ENCODE peak calls at places on chromosomes 1 and 21, in four cellular contexts. G is HepG2, X is K562, A is GM12878. N is an unnamed sample.

GRCh38 chr1:77303387-77303786 is 21.6 kb downstream of the AK5 start:
- ATAC-seq in X (no peak), G (no peak), A (no peak), N (no peak)

GRCh38 chr1:18920931-18921330 is 18.6 kb upstream of the ALDH4A1 start:
- ATAC-seq in A (no peak), G (no peak), X (no peak), N (no peak)

GRCh38 chr1:40161888-40162397 is 756 bp downstream of the RLF start:
- ATAC-seq in G (no peak), A (no peak), X (peak; percentile 5), N (no peak)

GRCh38 chr1:153614189-153614900 is 1.4 kb upstream of the S100A16 start:
- ATAC-seq in A (no peak), X (no peak), G (no peak), N (no peak)

GRCh38 chr1:183674339-183674738 is 21.2 kb upstream of the APOBEC4 start:
- ATAC-seq in X (no peak), A (no peak), G (no peak), N (no peak)

GRCh38 chr1:244919320-244920282 is 55.3 kb upstream of the HNRNPU start:
- ATAC-seq in X (peak; percentile 44), G (peak; percentile 48), A (peak; percentile 74), N (no peak)

GRCh38 chr1:15948091-15948591 is 27.8 kb downstream of the ZBTB17 start:
- ATAC-seq in X (no peak), A (no peak), G (no peak), N (no peak)

GRCh38 chr1:169584483-169585144 is 1.7 kb downstream of the F5 start:
- ATAC-seq in A (peak; percentile 10), G (peak; percentile 69), X (no peak), N (no peak)

GRCh38 chr1:204001166-204001901 is 71.6 kb upstream of the SOX13 start:
- ATAC-seq in G (no peak), A (no peak), X (no peak), N (no peak)

GRCh38 chr1:44067258-44068250 is 36.3 kb upstream of the SLC6A9 start:
- ATAC-seq in X (no peak), A (peak; percentile 88), G (peak; percentile 64), N (peak; percentile 10)

GRCh38 chr1:221772107-221772506 is 30.2 kb upstream of the DUSP10 start:
- ATAC-seq in X (no peak), A (no peak), G (no peak), N (no peak)

GRCh38 chr1:11961230-11961629 is 19.0 kb upstream of the MFN2 start:
- ATAC-seq in G (peak; percentile 24), A (no peak), X (no peak), N (peak; percentile 22)

GRCh38 chr1:225752245-225752644 is 25.4 kb upstream of the SRP9 start:
- ATAC-seq in A (peak; percentile 66), X (no peak), G (no peak), N (no peak)

GRCh38 chr1:49136738-49137251 is 360.1 kb upstream of the BEND5 start:
- ATAC-seq in A (no peak), X (no peak), G (no peak), N (no peak)
- TF ChIP-seq EP300 in A (no peak), X (no peak), G (no peak), N (no peak)

GRCh38 chr1:218658294-218658693 is 313.2 kb downstream of the TGFB2 start:
- ATAC-seq in X (no peak), G (no peak), A (no peak), N (no peak)
- TF ChIP-seq CTCF in X (no peak), G (no peak), A (no peak), N (no peak)

DNA sequence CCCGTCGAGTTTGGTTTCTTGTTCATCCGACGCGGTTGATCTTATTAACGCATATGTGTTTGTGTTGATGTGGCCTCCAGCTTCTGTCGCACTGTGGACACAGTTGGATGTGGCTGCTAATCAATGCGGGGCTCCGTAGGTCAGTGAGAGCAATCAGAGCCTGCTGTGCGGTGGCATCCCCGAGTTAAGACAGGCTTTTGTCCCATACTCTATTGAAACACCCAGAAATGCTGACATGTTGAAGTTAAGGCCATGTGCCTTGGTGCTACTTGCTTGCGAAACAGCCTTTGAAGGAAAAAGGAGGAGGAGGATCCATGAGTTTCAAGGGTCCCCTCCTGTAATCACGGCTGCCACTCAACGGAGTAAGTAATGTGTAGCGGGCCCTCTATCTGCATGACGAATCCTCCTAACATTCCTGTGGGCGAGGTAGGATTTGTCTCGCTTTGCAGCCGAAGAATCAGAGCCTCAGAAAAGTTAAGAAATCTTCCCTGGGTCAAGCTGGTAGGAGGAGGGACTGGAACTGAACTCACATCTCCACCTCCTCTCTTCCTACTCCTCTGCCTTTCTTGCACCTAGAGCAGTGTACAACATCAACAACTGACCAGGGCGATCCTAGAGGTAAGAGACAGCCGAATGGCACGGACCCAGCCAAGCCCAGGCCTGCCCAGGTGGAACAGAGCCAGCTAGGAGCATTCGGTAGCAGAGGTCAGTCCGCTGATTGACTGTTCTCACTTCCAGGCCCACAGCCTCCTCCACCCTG is 19.5 kb downstream of the PDE9A start:
- ATAC-seq in X (no peak), G (peak; percentile 34), A (no peak), N (no peak)
- H3K4me1 ChIP-seq in X (peaks cover 3% of the 10 kb centered on the region), G (peaks cover 29% of the 10 kb centered on the region), A (no peaks in the 10 kb centered on the region), N (no peaks in the 10 kb centered on the region)

GRCh38 chr1:56284933-56285332 is 294.4 kb downstream of the PLPP3 start:
- ATAC-seq in G (peak; percentile 99), A (peak; percentile 51), X (no peak), N (peak; percentile 48)

GRCh38 chr1:56287736-56288135 is 291.6 kb downstream of the PLPP3 start:
- ATAC-seq in X (no peak), A (no peak), G (no peak), N (no peak)

GRCh38 chr1:56285554-56286402 is 293.6 kb downstream of the PLPP3 start:
- ATAC-seq in X (no peak), G (no peak), A (no peak), N (peak; percentile 48)

GRCh38 chr1:56286956-56287355 is 292.4 kb downstream of the PLPP3 start:
- ATAC-seq in A (no peak), G (no peak), X (no peak), N (no peak)

DNA sequence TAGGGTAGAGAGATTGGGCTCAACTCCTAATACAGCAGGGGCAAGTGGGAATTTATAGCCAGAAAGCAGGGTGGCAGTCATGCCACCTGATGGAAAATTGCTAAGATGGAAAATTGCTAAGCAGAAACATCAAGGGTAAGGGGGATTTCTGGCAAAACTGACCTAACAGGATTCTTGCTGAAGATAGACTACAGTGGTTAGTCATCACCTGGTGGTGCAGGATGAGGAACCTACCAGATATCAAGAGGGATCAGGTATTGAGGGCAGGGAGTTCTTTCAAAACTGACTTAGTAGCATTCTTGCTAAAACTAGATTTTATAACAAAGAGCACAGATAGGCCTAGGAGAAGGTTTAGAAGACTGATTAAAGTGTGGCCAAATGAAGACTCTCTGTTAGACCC is 292.9 kb downstream of the PLPP3 start:
- ATAC-seq in G (no peak), X (no peak), A (no peak), N (no peak)
- TF ChIP-seq EP300 in G (no peak), X (no peak), A (no peak), N (no peak)

GRCh38 chr1:187476671-187477070 is 647.9 kb downstream of the PLA2G4A start:
- ATAC-seq in G (no peak), X (no peak), A (peak; percentile 44), N (no peak)
- TF ChIP-seq CTCF in G (no peak), X (no peak), A (peak; percentile 13), N (no peak)

DNA sequence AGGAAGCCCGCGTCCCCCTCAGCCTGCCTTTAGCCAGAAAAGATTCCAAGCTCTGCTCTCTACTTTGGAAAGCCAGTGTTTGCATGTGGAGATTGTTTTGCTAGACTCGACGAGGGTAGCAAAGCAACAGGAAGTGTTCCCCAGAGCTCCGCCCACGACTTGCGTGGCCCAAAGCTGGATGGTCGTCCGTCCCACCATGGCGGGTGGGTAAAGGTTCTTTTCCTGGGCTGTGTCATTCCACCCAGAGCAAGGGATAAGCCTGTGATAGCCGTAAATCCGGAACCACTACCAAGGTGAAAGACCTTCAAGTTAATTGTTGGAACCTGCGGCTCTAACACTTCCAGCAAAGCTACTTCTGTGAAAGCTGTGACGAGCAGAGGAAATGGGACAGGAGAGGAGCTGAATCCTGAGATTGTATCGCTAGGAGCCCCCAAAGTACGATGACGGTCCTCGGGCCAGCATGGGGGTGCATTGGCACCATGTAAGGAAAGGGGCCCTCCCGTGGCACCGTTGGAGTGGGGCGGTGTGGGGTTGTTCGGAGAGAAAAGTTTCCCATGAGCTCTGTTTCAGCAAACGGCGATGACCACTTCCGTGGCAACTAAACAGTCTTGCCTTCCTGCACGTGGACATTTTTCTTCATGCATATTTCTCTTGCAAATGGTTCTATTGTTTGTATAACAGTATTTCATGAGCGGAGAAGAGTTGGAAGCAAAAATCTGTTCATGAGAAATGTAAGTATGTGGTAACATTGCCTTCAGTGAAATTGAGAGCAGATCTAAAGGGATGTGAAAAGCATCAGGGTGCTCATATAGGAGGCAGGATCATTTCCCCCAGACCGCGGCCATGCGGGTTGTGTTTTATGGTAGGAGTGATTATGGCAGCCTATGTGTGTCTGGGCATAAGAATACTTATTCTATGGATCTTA is 8.3 kb downstream of the MX2 start:
- ATAC-seq in X (no peak), G (peak; percentile 30), A (peak; percentile 41), N (no peak)
- H3K4me1 ChIP-seq in X (no peaks in the 10 kb centered on the region), G (peaks cover 56% of the 10 kb centered on the region), A (peaks cover 37% of the 10 kb centered on the region), N (peaks cover 45% of the 10 kb centered on the region)

N was measured in gastroesophageal sphincter.